ENCODE peak calls at places on chromosomes 6 and 20, in six cellular contexts. P is hepatocyte, W is cardiac muscle cell, O is K562, C is PC-3, I is A549. T is an unnamed sample.

GRCh38 chr6:139577991-139578604 is 203.7 kb upstream of the CITED2 start:
- DNase-seq in P (peak; percentile 69), W (peak; percentile 55), O (no peak), C (peak; percentile 45), I (no peak), T (no peak)

GRCh38 chr6:150876598-150876997 is 11.1 kb downstream of the MTHFD1L start:
- DNase-seq in P (no peak), W (peak; percentile 27), O (no peak), C (no peak), I (no peak), T (peak; percentile 22)

GRCh38 chr6:100376103-100376502 is 88.6 kb downstream of the SIM1 start:
- DNase-seq in P (no peak), W (no peak), O (no peak), C (no peak), I (no peak), T (no peak)

GRCh38 chr6:7401103-7401502 is 11.5 kb downstream of the RIOK1 start:
- DNase-seq in P (no peak), W (no peak), O (no peak), C (peak; percentile 86), I (no peak), T (no peak)

GRCh38 chr6:108897371-108897770 is 49.1 kb downstream of the ARMC2 start:
- DNase-seq in P (no peak), W (peak; percentile 32), O (no peak), C (peak; percentile 2), I (no peak), T (peak; percentile 53)

GRCh38 chr6:85600713-85601313 is 7.2 kb upstream of the SNX14 start:
- DNase-seq in P (no peak), W (no peak), O (no peak), C (no peak), I (no peak), T (no peak)

GRCh38 chr20:63709149-63709527 is 1.3 kb downstream of the ZGPAT start:
- DNase-seq in P (peak; percentile 3), W (no peak), O (no peak), C (no peak), I (no peak), T (no peak)

GRCh38 chr20:41058007-41058673 is 29.5 kb downstream of the TOP1 start:
- DNase-seq in P (peak; percentile 47), W (peak; percentile 64), O (peak; percentile 66), C (peak; percentile 92), I (no peak), T (no peak)

GRCh38 chr6:42332916-42333315 is 115.3 kb upstream of the MRPS10 start:
- DNase-seq in P (no peak), W (no peak), O (no peak), C (no peak), I (no peak), T (no peak)

GRCh38 chr6:114194362-114195343 is 148.2 kb downstream of the HS3ST5 start:
- DNase-seq in P (peak; percentile 12), W (peak; percentile 79), O (no peak), C (no peak), I (no peak), T (no peak)

GRCh38 chr6:106658469-106658868 is 29.1 kb downstream of the QRSL1 start:
- DNase-seq in P (no peak), W (peak; percentile 2), O (no peak), C (no peak), I (no peak), T (no peak)

GRCh38 chr6:127878115-127878514 is 22.7 kb downstream of the THEMIS start:
- DNase-seq in P (no peak), W (no peak), O (no peak), C (no peak), I (no peak), T (no peak)

GRCh38 chr6:127880452-127880851 is 20.4 kb downstream of the THEMIS start:
- DNase-seq in P (no peak), W (no peak), O (no peak), C (no peak), I (no peak), T (peak; percentile 37)

GRCh38 chr6:127877231-127877630 is 23.6 kb downstream of the THEMIS start:
- DNase-seq in P (no peak), W (peak; percentile 6), O (no peak), C (no peak), I (no peak), T (no peak)

GRCh38 chr6:127879685-127880084 is 21.2 kb downstream of the THEMIS start:
- DNase-seq in P (peak; percentile 52), W (peak; percentile 42), O (no peak), C (no peak), I (no peak), T (no peak)
- H3K4me1 ChIP-seq in P (no peaks in the 10 kb centered on the region), W (no peaks in the 10 kb centered on the region), O (no peaks in the 10 kb centered on the region), C (no peaks in the 10 kb centered on the region), I (no peaks in the 10 kb centered on the region), T (no peaks in the 10 kb centered on the region)

GRCh38 chr20:45575931-45576330 is 3.2 kb downstream of the WFDC8 start:
- DNase-seq in P (no peak), W (no peak), O (no peak), C (no peak), I (no peak), T (no peak)

GRCh38 chr20:45579184-45579583 is at the start of gene WFDC8:
- DNase-seq in P (no peak), W (no peak), O (no peak), C (no peak), I (no peak), T (no peak)

GRCh38 chr20:45581702-45582101 is 2.6 kb upstream of the WFDC8 start:
- DNase-seq in P (no peak), W (peak; percentile 9), O (no peak), C (no peak), I (no peak), T (no peak)

GRCh38 chr20:45578151-45578660 is 878 bp downstream of the WFDC8 start:
- DNase-seq in P (no peak), W (no peak), O (no peak), C (no peak), I (no peak), T (peak; percentile 4)

DNA sequence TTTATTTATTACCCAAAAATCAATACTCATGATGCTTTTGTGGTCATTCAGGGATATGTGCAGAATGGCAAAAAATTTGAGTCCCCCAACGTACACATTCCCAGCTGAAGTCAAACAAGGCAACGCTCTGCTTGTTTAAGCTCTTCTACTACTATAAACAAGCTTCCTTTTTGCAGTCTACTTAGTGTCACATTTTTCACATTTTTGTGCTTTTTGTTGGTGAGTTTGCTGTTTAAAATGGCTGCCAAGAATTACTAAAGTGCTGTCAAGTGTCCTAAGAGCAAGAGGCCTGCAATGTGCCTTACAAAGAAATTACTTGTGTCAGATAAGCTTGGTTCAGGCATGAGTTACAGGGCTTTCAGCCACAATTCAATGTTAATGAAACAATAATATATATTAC is 2.1 kb downstream of the WFDC8 start:
- DNase-seq in P (no peak), W (peak; percentile 9), O (no peak), C (no peak), I (no peak), T (no peak)
- H3K27ac ChIP-seq in P (no peak overlapping the region), W (no peak overlapping the region), O (no peak overlapping the region), C (no peak overlapping the region), I (no peak overlapping the region), T (no peak overlapping the region)

GRCh38 chr20:45413479-45413878 is 2.5 kb upstream of the PIGT start:
- DNase-seq in P (no peak), W (no peak), O (no peak), C (no peak), I (no peak), T (no peak)
- H3K4me1 ChIP-seq in P (peaks cover 12% of the 10 kb centered on the region), W (peaks cover 9% of the 10 kb centered on the region), O (peaks cover 4% of the 10 kb centered on the region), C (peaks cover 40% of the 10 kb centered on the region), I (peaks cover 21% of the 10 kb centered on the region), T (peaks cover 4% of the 10 kb centered on the region)

GRCh38 chr6:31585531-31585930 is 546 bp upstream of the LST1 start:
- DNase-seq in P (no peak), W (no peak), O (peak; percentile 52), C (peak; percentile 31), I (no peak), T (peak; percentile 36)
- H3K27ac ChIP-seq in P (no peak overlapping the region), W (no peak overlapping the region), O (no peak overlapping the region), C (no peak overlapping the region), I (no peak overlapping the region), T (peak overlapping the region; percentile 1)

GRCh38 chr6:131244942-131245341 is 109.7 kb downstream of the AKAP7 start:
- DNase-seq in P (no peak), W (no peak), O (no peak), C (no peak), I (no peak), T (no peak)

GRCh38 chr6:131255911-131256310 is 120.6 kb downstream of the AKAP7 start:
- DNase-seq in P (no peak), W (no peak), O (no peak), C (peak; percentile 50), I (no peak), T (no peak)

GRCh38 chr6:131251593-131252204 is 116.4 kb downstream of the AKAP7 start:
- DNase-seq in P (no peak), W (peak; percentile 17), O (no peak), C (no peak), I (no peak), T (peak; percentile 35)

GRCh38 chr6:131255434-131255833 is 120.2 kb downstream of the AKAP7 start:
- DNase-seq in P (no peak), W (no peak), O (no peak), C (no peak), I (no peak), T (no peak)

GRCh38 chr6:131250121-131250520 is 114.9 kb downstream of the AKAP7 start:
- DNase-seq in P (peak; percentile 75), W (peak; percentile 81), O (no peak), C (peak; percentile 45), I (no peak), T (peak; percentile 91)
- H3K4me1 ChIP-seq in P (peaks cover 5% of the 10 kb centered on the region), W (peaks cover 22% of the 10 kb centered on the region), O (no peaks in the 10 kb centered on the region), C (no peaks in the 10 kb centered on the region), I (no peaks in the 10 kb centered on the region), T (no peaks in the 10 kb centered on the region)

T was measured in small intestine.